ENCODE peak calls at places on chromosomes 6 and 20, in five cellular contexts. I is hepatocyte; V is effector CD4-positive, alpha-beta T cell; U is T-cell; H is stimulated activated CD4-positive, alpha-beta T cell treated with anti-CD3 and anti-CD28 coated beads, Interleukin-1b, Interleukin-23, amount 100 ng/mL, for 1 hour. O is an unnamed sample.

GRCh38 chr20:16758459-16759160 is 10.5 kb downstream of the OTOR start:
- DNase-seq in H (no peak), U (no peak), V (no peak), I (no peak), O (no peak)

GRCh38 chr6:562052-562676 is 94.7 kb downstream of the HUS1B start:
- DNase-seq in V (no peak), I (no peak), U (no peak), H (no peak), O (no peak)

GRCh38 chr6:43883698-43884659 is 114.0 kb downstream of the VEGFA start:
- DNase-seq in I (no peak), V (no peak), H (no peak), U (no peak), O (no peak)

GRCh38 chr20:16747291-16747811 is 807 bp upstream of the OTOR start:
- DNase-seq in H (no peak), I (peak; percentile 19), V (no peak), U (no peak), O (no peak)

GRCh38 chr20:62547364-62547763 is 71.6 kb upstream of the GATA5 start:
- DNase-seq in V (no peak), U (no peak), H (no peak), I (no peak), O (no peak)

GRCh38 chr6:68880050-68880449 is 245.0 kb downstream of the ADGRB3 start:
- DNase-seq in U (no peak), I (no peak), H (no peak), V (no peak), O (no peak)

GRCh38 chr20:19451591-19452295 is 239.3 kb downstream of the SLC24A3 start:
- DNase-seq in V (no peak), I (peak; percentile 8), U (no peak), H (no peak), O (no peak)

GRCh38 chr6:30914854-30915590 is 984 bp downstream of the VARS2 start:
- DNase-seq in V (no peak), U (no peak), I (no peak), H (no peak), O (no peak)

GRCh38 chr6:34115396-34116314 is 30.2 kb downstream of the GRM4 start:
- DNase-seq in I (peak; percentile 74), U (peak; percentile 10), V (peak; percentile 8), H (no peak), O (peak; percentile 5)

GRCh38 chr20:36794116-36794474 is 20.5 kb upstream of the DSN1 start:
- DNase-seq in V (no peak), H (no peak), I (no peak), U (no peak), O (no peak)

GRCh38 chr20:7859371-7859802 is 80.9 kb downstream of the HAO1 start:
- DNase-seq in I (peak; percentile 62), V (no peak), U (no peak), H (no peak), O (peak; percentile 78)

GRCh38 chr20:19756756-19757486 is 1.1 kb upstream of the RIN2 start:
- DNase-seq in I (no peak), H (no peak), U (no peak), V (no peak), O (no peak)

GRCh38 chr20:43507150-43508080 is at the start of gene L3MBTL1:
- DNase-seq in V (no peak), H (no peak), U (no peak), I (peak; percentile 87), O (peak; percentile 27)

GRCh38 chr6:166379800-166380199 is 2.9 kb downstream of the MPC1 start:
- DNase-seq in U (no peak), V (no peak), H (no peak), I (no peak), O (no peak)

GRCh38 chr6:6659600-6660327 is 71.2 kb downstream of the LY86 start:
- DNase-seq in U (no peak), I (no peak), H (no peak), V (no peak), O (no peak)

GRCh38 chr6:40336986-40337780 is 250.0 kb downstream of the LRFN2 start:
- DNase-seq in H (no peak), U (no peak), V (no peak), I (no peak), O (no peak)

GRCh38 chr20:32482251-32483220 is 102.6 kb downstream of the NOL4L start:
- DNase-seq in U (peak; percentile 35), H (no peak), V (peak; percentile 13), I (peak; percentile 78), O (no peak)

O was measured in fibroblast of lung.